ENCODE peak calls at places on chromosomes 12 and 14, in seven cellular contexts. C is stimulated activated CD4-positive, alpha-beta T cell treated with anti-CD3 and anti-CD28 coated beads, Interleukin-1b, Interleukin-23, amount 100 ng/mL, for 48 hours; E is astrocyte of the cerebellum; Z is AG09309; J is lower lobe of right lung; G is fibroblast of the aortic adventitia; W is sciatic nerve. Q is an unnamed sample.

GRCh38 chr12:51864701-51865469 is 16.4 kb upstream of the FIGNL2 start:
- DNase-seq in C (no peak), E (no peak), Z (no peak), J (no peak), G (peak), W (peak), Q (peak)

GRCh38 chr12:62771828-62772227 is 163.1 kb downstream of the PPM1H start:
- DNase-seq in C (no peak), E (no peak), Z (no peak), J (no peak), G (no peak), W (no peak), Q (no peak)

GRCh38 chr12:105417732-105418131 is 87.2 kb downstream of the C12orf75 start:
- DNase-seq in C (no peak), E (no peak), Z (no peak), J (no peak), G (no peak), W (no peak), Q (no peak)

GRCh38 chr14:92920001-92920400 is 2.9 kb upstream of the CHGA start:
- DNase-seq in C (no peak), E (no peak), Z (no peak), J (no peak), G (no peak), W (no peak), Q (no peak)

GRCh38 chr14:50397461-50398196 is 948 bp upstream of the CDKL1 start:
- DNase-seq in C (no peak), E (no peak), Z (no peak), J (no peak), G (peak), W (no peak), Q (no peak)

GRCh38 chr12:12505544-12506501 is 56.8 kb downstream of the DUSP16 start:
- DNase-seq in C (peak), E (no peak), Z (peak), J (no peak), G (peak), W (no peak), Q (no peak)

GRCh38 chr12:105348142-105348541 is 17.7 kb downstream of the C12orf75 start:
- DNase-seq in C (no peak), E (no peak), Z (no peak), J (no peak), G (no peak), W (no peak), Q (no peak)

GRCh38 chr14:100303179-100303578 is 3.1 kb downstream of the SLC25A29 start:
- DNase-seq in C (no peak), E (no peak), Z (no peak), J (no peak), G (peak), W (no peak), Q (no peak)

GRCh38 chr12:131929530-131930456 is 717 bp downstream of the PUS1 start:
- DNase-seq in C (peak), E (no peak), Z (no peak), J (no peak), G (peak), W (no peak), Q (no peak)

GRCh38 chr14:96097752-96098151 is 58.6 kb downstream of the C14orf132 start:
- DNase-seq in C (no peak), E (no peak), Z (no peak), J (no peak), G (no peak), W (no peak), Q (no peak)

GRCh38 chr12:132409495-132410295 is 80.3 kb upstream of the FBRSL1 start:
- DNase-seq in C (no peak), E (no peak), Z (no peak), J (no peak), G (no peak), W (no peak), Q (no peak)

GRCh38 chr12:124909831-124910560 is 4.5 kb downstream of the UBC start:
- DNase-seq in C (no peak), E (no peak), Z (no peak), J (no peak), G (peak), W (no peak), Q (peak)

GRCh38 chr12:64694130-64695078 is 64.8 kb downstream of the GNS start:
- DNase-seq in C (no peak), E (no peak), Z (no peak), J (no peak), G (no peak), W (no peak), Q (peak)

GRCh38 chr12:54977155-54977554 is 7.4 kb downstream of the TESPA1 start:
- DNase-seq in C (no peak), E (peak), Z (peak), J (no peak), G (peak), W (no peak), Q (peak)

GRCh38 chr12:80778005-80778541 is 61.4 kb downstream of the MYF5 start:
- DNase-seq in C (peak), E (peak), Z (peak), J (no peak), G (peak), W (peak), Q (peak)

GRCh38 chr14:106848330-106849121 is 1322.1 kb downstream of the TMEM121 start:
- DNase-seq in C (no peak), E (no peak), Z (no peak), J (no peak), G (no peak), W (no peak), Q (no peak)

GRCh38 chr12:96434107-96434506 is 33.9 kb upstream of the CDK17 start:
- DNase-seq in C (peak), E (peak), Z (peak), J (no peak), G (peak), W (no peak), Q (peak)

GRCh38 chr14:101354726-101355125 is 206.6 kb upstream of the DIO3 start:
- DNase-seq in C (no peak), E (no peak), Z (no peak), J (no peak), G (no peak), W (peak), Q (peak)

GRCh38 chr14:24321212-24321975 is 10.1 kb downstream of the LTB4R start:
- DNase-seq in C (no peak), E (no peak), Z (no peak), J (peak), G (no peak), W (no peak), Q (no peak)

GRCh38 chr14:97219356-97220017 is 422.3 kb downstream of the VRK1 start:
- DNase-seq in C (no peak), E (no peak), Z (no peak), J (no peak), G (no peak), W (no peak), Q (no peak)

GRCh38 chr12:119988440-119988787 is 622 bp upstream of the BICDL1 start:
- DNase-seq in C (no peak), E (no peak), Z (no peak), J (no peak), G (peak), W (no peak), Q (peak)

GRCh38 chr12:7197846-7198245 is 8.4 kb downstream of the PEX5 start:
- DNase-seq in C (no peak), E (no peak), Z (no peak), J (no peak), G (no peak), W (no peak), Q (no peak)

GRCh38 chr12:119505001-119505400 is 88.6 kb upstream of the TMEM233 start:
- DNase-seq in C (no peak), E (no peak), Z (no peak), J (no peak), G (no peak), W (no peak), Q (no peak)

GRCh38 chr12:55929306-55929791 is 1.6 kb upstream of the DGKA start:
- DNase-seq in C (peak), E (no peak), Z (no peak), J (no peak), G (no peak), W (no peak), Q (no peak)

GRCh38 chr12:19299765-19300164 is 139.5 kb upstream of the AEBP2 start:
- DNase-seq in C (no peak), E (no peak), Z (no peak), J (no peak), G (no peak), W (no peak), Q (peak)

GRCh38 chr14:65211341-65211987 is 109.1 kb upstream of the MAX start:
- DNase-seq in C (no peak), E (peak), Z (peak), J (no peak), G (peak), W (no peak), Q (peak)

GRCh38 chr12:57726884-57727757 is 11.4 kb downstream of the AGAP2 start:
- DNase-seq in C (no peak), E (no peak), Z (no peak), J (peak), G (no peak), W (no peak), Q (peak)

GRCh38 chr14:54713364-54713763 is 146.4 kb downstream of the SAMD4A start:
- DNase-seq in C (no peak), E (peak), Z (no peak), J (no peak), G (peak), W (no peak), Q (no peak)

GRCh38 chr14:75849496-75849895 is 132.3 kb downstream of the TGFB3 start:
- DNase-seq in C (no peak), E (no peak), Z (no peak), J (no peak), G (no peak), W (no peak), Q (no peak)

GRCh38 chr12:97639702-97640101 is 177.1 kb downstream of the RMST start:
- DNase-seq in C (no peak), E (no peak), Z (no peak), J (no peak), G (no peak), W (no peak), Q (no peak)

GRCh38 chr14:66141733-66142132 is 344.4 kb upstream of the CCDC196 start:
- DNase-seq in C (no peak), E (no peak), Z (no peak), J (no peak), G (no peak), W (no peak), Q (no peak)

GRCh38 chr14:21268612-21269251 is 510 bp downstream of the HNRNPC start:
- DNase-seq in C (peak), E (peak), Z (no peak), J (no peak), G (peak), W (no peak), Q (peak)

GRCh38 chr12:51888316-51889215 is 663 bp downstream of the ANKRD33 start:
- DNase-seq in C (no peak), E (no peak), Z (no peak), J (no peak), G (no peak), W (no peak), Q (no peak)

GRCh38 chr12:117968084-117968789 is 553 bp downstream of the KSR2 start:
- DNase-seq in C (no peak), E (no peak), Z (no peak), J (no peak), G (no peak), W (no peak), Q (no peak)

GRCh38 chr14:33848706-33849454 is 102.0 kb downstream of the EGLN3 start:
- DNase-seq in C (peak), E (peak), Z (no peak), J (no peak), G (peak), W (no peak), Q (peak)

GRCh38 chr12:79250186-79250585 is 385.6 kb downstream of the SYT1 start:
- DNase-seq in C (no peak), E (no peak), Z (no peak), J (no peak), G (no peak), W (no peak), Q (peak)

GRCh38 chr14:57464013-57464730 is 29.5 kb downstream of the CCDC198 start:
- DNase-seq in C (no peak), E (no peak), Z (no peak), J (no peak), G (no peak), W (no peak), Q (no peak)

GRCh38 chr12:32868885-32869284 is 27.7 kb downstream of the PKP2 start:
- DNase-seq in C (no peak), E (no peak), Z (no peak), J (no peak), G (no peak), W (no peak), Q (peak)

GRCh38 chr14:98259881-98260280 is 1012.1 kb downstream of the BCL11B start:
- DNase-seq in C (no peak), E (no peak), Z (no peak), J (no peak), G (no peak), W (no peak), Q (no peak)

Q was measured in amniotic epithelial cell.